ENCODE peak calls at places on chromosome 1, in six cellular contexts. One of them, this sample, is unnamed.

GRCh38 chr1:218339267-218339831 is 5.8 kb upstream of the TGFB2 start:
- DNase-seq in DMS153: no peak
- DNase-seq in sigmoid colon: no peak
- DNase-seq in KG1: no peak
- DNase-seq in effector memory CD4-positive, alpha-beta T cell: no peak
- DNase-seq in NCI-H1417 treated with DMSO at 0.1 percent for 48 hours: no peak
- DNase-seq in this sample: peak; percentile 53

GRCh38 chr1:201655243-201655642 is 116.3 kb downstream of the NAV1 start:
- DNase-seq in DMS153: no peak
- DNase-seq in sigmoid colon: peak; percentile 80
- DNase-seq in KG1: no peak
- DNase-seq in effector memory CD4-positive, alpha-beta T cell: no peak
- DNase-seq in NCI-H1417 treated with DMSO at 0.1 percent for 48 hours: no peak
- DNase-seq in this sample: no peak

GRCh38 chr1:202221911-202222909 is 28.6 kb downstream of the LGR6 start:
- DNase-seq in DMS153: no peak
- DNase-seq in sigmoid colon: no peak
- DNase-seq in KG1: no peak
- DNase-seq in effector memory CD4-positive, alpha-beta T cell: no peak
- DNase-seq in NCI-H1417 treated with DMSO at 0.1 percent for 48 hours: peak; percentile 14
- DNase-seq in this sample: no peak

GRCh38 chr1:56284933-56285332 is 294.4 kb downstream of the PLPP3 start:
- DNase-seq in DMS153: no peak
- DNase-seq in sigmoid colon: peak; percentile 68
- DNase-seq in KG1: no peak
- DNase-seq in effector memory CD4-positive, alpha-beta T cell: no peak
- DNase-seq in NCI-H1417 treated with DMSO at 0.1 percent for 48 hours: no peak
- DNase-seq in this sample: peak; percentile 37

GRCh38 chr1:197572169-197572568 is 203.1 kb downstream of the DENND1B start:
- DNase-seq in DMS153: no peak
- DNase-seq in sigmoid colon: peak; percentile 37
- DNase-seq in KG1: no peak
- DNase-seq in effector memory CD4-positive, alpha-beta T cell: no peak
- DNase-seq in NCI-H1417 treated with DMSO at 0.1 percent for 48 hours: no peak
- DNase-seq in this sample: no peak

GRCh38 chr1:68232354-68233148 is at the start of gene WLS:
- DNase-seq in DMS153: no peak
- DNase-seq in sigmoid colon: peak; percentile 93
- DNase-seq in KG1: no peak
- DNase-seq in effector memory CD4-positive, alpha-beta T cell: no peak
- DNase-seq in NCI-H1417 treated with DMSO at 0.1 percent for 48 hours: no peak
- DNase-seq in this sample: peak; percentile 86

GRCh38 chr1:209266590-209267172 is 316.8 kb upstream of the CAMK1G start:
- DNase-seq in DMS153: no peak
- DNase-seq in sigmoid colon: no peak
- DNase-seq in KG1: no peak
- DNase-seq in effector memory CD4-positive, alpha-beta T cell: no peak
- DNase-seq in NCI-H1417 treated with DMSO at 0.1 percent for 48 hours: no peak
- DNase-seq in this sample: no peak

GRCh38 chr1:24374891-24375786 is 38.4 kb downstream of the STPG1 start:
- DNase-seq in DMS153: no peak
- DNase-seq in sigmoid colon: no peak
- DNase-seq in KG1: no peak
- DNase-seq in effector memory CD4-positive, alpha-beta T cell: no peak
- DNase-seq in NCI-H1417 treated with DMSO at 0.1 percent for 48 hours: peak; percentile 44
- DNase-seq in this sample: no peak

GRCh38 chr1:85277027-85277625 is 694 bp upstream of the BCL10 start:
- DNase-seq in DMS153: no peak
- DNase-seq in sigmoid colon: no peak
- DNase-seq in KG1: no peak
- DNase-seq in effector memory CD4-positive, alpha-beta T cell: no peak
- DNase-seq in NCI-H1417 treated with DMSO at 0.1 percent for 48 hours: no peak
- DNase-seq in this sample: no peak

GRCh38 chr1:238346340-238346739 is 455.6 kb upstream of the ZP4 start:
- DNase-seq in DMS153: no peak
- DNase-seq in sigmoid colon: no peak
- DNase-seq in KG1: no peak
- DNase-seq in effector memory CD4-positive, alpha-beta T cell: no peak
- DNase-seq in NCI-H1417 treated with DMSO at 0.1 percent for 48 hours: no peak
- DNase-seq in this sample: no peak

GRCh38 chr1:226480459-226480858 is 68.1 kb upstream of the STUM start:
- DNase-seq in DMS153: no peak
- DNase-seq in sigmoid colon: no peak
- DNase-seq in KG1: no peak
- DNase-seq in effector memory CD4-positive, alpha-beta T cell: no peak
- DNase-seq in NCI-H1417 treated with DMSO at 0.1 percent for 48 hours: no peak
- DNase-seq in this sample: no peak

GRCh38 chr1:117210831-117211261 is at the start of gene VTCN1:
- DNase-seq in DMS153: no peak
- DNase-seq in sigmoid colon: no peak
- DNase-seq in KG1: no peak
- DNase-seq in effector memory CD4-positive, alpha-beta T cell: no peak
- DNase-seq in NCI-H1417 treated with DMSO at 0.1 percent for 48 hours: no peak
- DNase-seq in this sample: peak; percentile 59

GRCh38 chr1:117312453-117313138 is 54.7 kb upstream of the MAN1A2 start:
- DNase-seq in DMS153: no peak
- DNase-seq in sigmoid colon: no peak
- DNase-seq in KG1: no peak
- DNase-seq in effector memory CD4-positive, alpha-beta T cell: no peak
- DNase-seq in NCI-H1417 treated with DMSO at 0.1 percent for 48 hours: no peak
- DNase-seq in this sample: peak; percentile 59

GRCh38 chr1:10519016-10519417 is 44.3 kb downstream of the PEX14 start:
- DNase-seq in DMS153: peak; percentile 84
- DNase-seq in sigmoid colon: peak; percentile 58
- DNase-seq in KG1: no peak
- DNase-seq in effector memory CD4-positive, alpha-beta T cell: no peak
- DNase-seq in NCI-H1417 treated with DMSO at 0.1 percent for 48 hours: peak; percentile 57
- DNase-seq in this sample: no peak

GRCh38 chr1:212974735-212975606 is 24.6 kb downstream of the VASH2 start:
- DNase-seq in DMS153: no peak
- DNase-seq in sigmoid colon: peak; percentile 37
- DNase-seq in KG1: no peak
- DNase-seq in effector memory CD4-positive, alpha-beta T cell: no peak
- DNase-seq in NCI-H1417 treated with DMSO at 0.1 percent for 48 hours: no peak
- DNase-seq in this sample: peak; percentile 38

GRCh38 chr1:228071839-228072657 is 10.5 kb upstream of the ARF1 start:
- DNase-seq in DMS153: no peak
- DNase-seq in sigmoid colon: no peak
- DNase-seq in KG1: no peak
- DNase-seq in effector memory CD4-positive, alpha-beta T cell: no peak
- DNase-seq in NCI-H1417 treated with DMSO at 0.1 percent for 48 hours: no peak
- DNase-seq in this sample: no peak

GRCh38 chr1:25806418-25806817 is 6.4 kb downstream of the SELENON start:
- DNase-seq in DMS153: no peak
- DNase-seq in sigmoid colon: no peak
- DNase-seq in KG1: no peak
- DNase-seq in effector memory CD4-positive, alpha-beta T cell: no peak
- DNase-seq in NCI-H1417 treated with DMSO at 0.1 percent for 48 hours: no peak
- DNase-seq in this sample: peak; percentile 53

GRCh38 chr1:234842726-234843641 is 233.0 kb upstream of the IRF2BP2 start:
- DNase-seq in DMS153: no peak
- DNase-seq in sigmoid colon: no peak
- DNase-seq in KG1: no peak
- DNase-seq in effector memory CD4-positive, alpha-beta T cell: peak; percentile 51
- DNase-seq in NCI-H1417 treated with DMSO at 0.1 percent for 48 hours: no peak
- DNase-seq in this sample: no peak

GRCh38 chr1:220326578-220326977 is 54.3 kb upstream of the RAB3GAP2 start:
- DNase-seq in DMS153: no peak
- DNase-seq in sigmoid colon: no peak
- DNase-seq in KG1: no peak
- DNase-seq in effector memory CD4-positive, alpha-beta T cell: no peak
- DNase-seq in NCI-H1417 treated with DMSO at 0.1 percent for 48 hours: no peak
- DNase-seq in this sample: peak; percentile 70

GRCh38 chr1:224528900-224529299 is 87.2 kb upstream of the CNIH3 start:
- DNase-seq in DMS153: no peak
- DNase-seq in sigmoid colon: no peak
- DNase-seq in KG1: no peak
- DNase-seq in effector memory CD4-positive, alpha-beta T cell: no peak
- DNase-seq in NCI-H1417 treated with DMSO at 0.1 percent for 48 hours: no peak
- DNase-seq in this sample: peak; percentile 88

GRCh38 chr1:156226116-156226538 is 13.3 kb downstream of the PMF1 start:
- DNase-seq in DMS153: no peak
- DNase-seq in sigmoid colon: no peak
- DNase-seq in KG1: no peak
- DNase-seq in effector memory CD4-positive, alpha-beta T cell: no peak
- DNase-seq in NCI-H1417 treated with DMSO at 0.1 percent for 48 hours: no peak
- DNase-seq in this sample: peak; percentile 68

GRCh38 chr1:160993544-160993943 is 27.4 kb downstream of the F11R start:
- DNase-seq in DMS153: peak; percentile 14
- DNase-seq in sigmoid colon: no peak
- DNase-seq in KG1: no peak
- DNase-seq in effector memory CD4-positive, alpha-beta T cell: no peak
- DNase-seq in NCI-H1417 treated with DMSO at 0.1 percent for 48 hours: no peak
- DNase-seq in this sample: peak; percentile 70

GRCh38 chr1:227789042-227789880 is 26.2 kb upstream of the PRSS38 start:
- DNase-seq in DMS153: no peak
- DNase-seq in sigmoid colon: no peak
- DNase-seq in KG1: no peak
- DNase-seq in effector memory CD4-positive, alpha-beta T cell: no peak
- DNase-seq in NCI-H1417 treated with DMSO at 0.1 percent for 48 hours: no peak
- DNase-seq in this sample: peak; percentile 73

GRCh38 chr1:183011859-183012258 is 11.4 kb upstream of the LAMC1 start:
- DNase-seq in DMS153: no peak
- DNase-seq in sigmoid colon: no peak
- DNase-seq in KG1: no peak
- DNase-seq in effector memory CD4-positive, alpha-beta T cell: no peak
- DNase-seq in NCI-H1417 treated with DMSO at 0.1 percent for 48 hours: no peak
- DNase-seq in this sample: no peak

GRCh38 chr1:40383095-40383487 is 9.6 kb downstream of the SMAP2 start:
- DNase-seq in DMS153: no peak
- DNase-seq in sigmoid colon: no peak
- DNase-seq in KG1: no peak
- DNase-seq in effector memory CD4-positive, alpha-beta T cell: no peak
- DNase-seq in NCI-H1417 treated with DMSO at 0.1 percent for 48 hours: no peak
- DNase-seq in this sample: no peak

GRCh38 chr1:227459326-227459841 is 104.0 kb upstream of the ZNF678 start:
- DNase-seq in DMS153: no peak
- DNase-seq in sigmoid colon: no peak
- DNase-seq in KG1: no peak
- DNase-seq in effector memory CD4-positive, alpha-beta T cell: no peak
- DNase-seq in NCI-H1417 treated with DMSO at 0.1 percent for 48 hours: no peak
- DNase-seq in this sample: no peak

GRCh38 chr1:2980073-2980791 is 41.0 kb upstream of the ACTRT2 start:
- DNase-seq in DMS153: no peak
- DNase-seq in sigmoid colon: peak; percentile 58
- DNase-seq in KG1: no peak
- DNase-seq in effector memory CD4-positive, alpha-beta T cell: no peak
- DNase-seq in NCI-H1417 treated with DMSO at 0.1 percent for 48 hours: no peak
- DNase-seq in this sample: no peak

GRCh38 chr1:244082969-244083368 is 31.9 kb downstream of the ZBTB18 start:
- DNase-seq in DMS153: no peak
- DNase-seq in sigmoid colon: no peak
- DNase-seq in KG1: no peak
- DNase-seq in effector memory CD4-positive, alpha-beta T cell: no peak
- DNase-seq in NCI-H1417 treated with DMSO at 0.1 percent for 48 hours: no peak
- DNase-seq in this sample: no peak

This sample was measured in myocyte.